ENCODE peak calls at places on chromosome 19, in nine cellular contexts. L, Q, I, H, J, O, B, V and M are unnamed samples.
A peak's percentile ranks its signal among the peaks of the same experiment; 100 is the strongest.

GRCh38 chr19:7743425-7743841 is 3.9 kb downstream of the CD209 start:
- DNase-seq in L (no peak), V (no peak), I (no peak), Q (no peak), B (no peak), J (no peak), H (no peak), O (peak; percentile 30), M (peak; percentile 36)

GRCh38 chr19:31185261-31185660 is 164.0 kb downstream of the TSHZ3 start:
- DNase-seq in I (no peak), Q (no peak), V (no peak), J (no peak), L (no peak), H (peak; percentile 5), B (no peak), O (no peak), M (no peak)

GRCh38 chr19:21789761-21790160 is 22.4 kb upstream of the ZNF100 start:
- DNase-seq in H (no peak), B (no peak), L (no peak), O (no peak), J (no peak), I (no peak), Q (no peak), V (no peak), M (no peak)

GRCh38 chr19:7920520-7921301 is 573 bp downstream of the SNAPC2 start:
- DNase-seq in L (peak; percentile 100), Q (peak; percentile 92), V (peak; percentile 94), J (peak; percentile 95), I (peak; percentile 100), H (peak; percentile 94), O (peak; percentile 98), B (peak; percentile 97), M (peak; percentile 100)

GRCh38 chr19:57338798-57339378 is 12.2 kb upstream of the ZNF304 start:
- DNase-seq in H (no peak), B (no peak), V (peak; percentile 60), Q (no peak), J (no peak), L (no peak), I (no peak), O (no peak), M (no peak)

GRCh38 chr19:41521860-41522555 is 54.0 kb upstream of the CEACAM21 start:
- DNase-seq in Q (no peak), H (no peak), L (no peak), O (no peak), B (peak; percentile 41), I (no peak), J (peak; percentile 21), V (no peak), M (no peak)

GRCh38 chr19:22623841-22624221 is 10.3 kb upstream of the ZNF492 start:
- DNase-seq in O (no peak), B (no peak), J (no peak), I (no peak), L (no peak), Q (no peak), H (no peak), V (no peak), M (no peak)

GRCh38 chr19:17097593-17098126 is 22.1 kb downstream of the MYO9B start:
- DNase-seq in O (no peak), I (no peak), J (no peak), H (peak; percentile 71), V (peak; percentile 62), Q (no peak), L (no peak), B (no peak), M (no peak)

GRCh38 chr19:58399903-58400637 is 4.6 kb downstream of the RNF225 start:
- DNase-seq in O (no peak), J (no peak), H (no peak), V (no peak), B (no peak), Q (no peak), L (no peak), I (no peak), M (peak; percentile 59)